ENCODE peak calls at places on chromosomes 7 and 10, in eight cellular contexts. One of them, this sample, is unnamed.

GRCh38 chr7:31488562-31489203 is 25.2 kb upstream of the ITPRID1 start:
- DNase-seq in ureter: no peak
- DNase-seq in Right ventricle myocardium superior: peak
- DNase-seq in Calu3: peak
- DNase-seq in fibroblast of the conjunctiva: no peak
- DNase-seq in Peyer's patch: no peak
- DNase-seq in caudate nucleus: no peak
- DNase-seq in T-helper 17 cell: no peak
- DNase-seq in this sample: peak

GRCh38 chr7:128324363-128324680 is 19.4 kb downstream of the RBM28 start:
- DNase-seq in Peyer's patch: no peak
- DNase-seq in fibroblast of the conjunctiva: no peak
- DNase-seq in Right ventricle myocardium superior: no peak
- DNase-seq in Calu3: no peak
- DNase-seq in ureter: no peak
- DNase-seq in caudate nucleus: no peak
- DNase-seq in T-helper 17 cell: no peak
- DNase-seq in this sample: no peak

GRCh38 chr7:24665564-24666294 is 91.5 kb downstream of the GSDME start:
- DNase-seq in T-helper 17 cell: no peak
- DNase-seq in Right ventricle myocardium superior: no peak
- DNase-seq in ureter: no peak
- DNase-seq in Calu3: peak
- DNase-seq in fibroblast of the conjunctiva: peak
- DNase-seq in caudate nucleus: no peak
- DNase-seq in Peyer's patch: peak
- DNase-seq in this sample: peak

GRCh38 chr10:89867964-89868363 is 166.6 kb downstream of the KIF20B start:
- DNase-seq in ureter: no peak
- DNase-seq in caudate nucleus: no peak
- DNase-seq in Peyer's patch: no peak
- DNase-seq in T-helper 17 cell: no peak
- DNase-seq in Right ventricle myocardium superior: no peak
- DNase-seq in fibroblast of the conjunctiva: peak
- DNase-seq in Calu3: no peak
- DNase-seq in this sample: no peak

GRCh38 chr7:144470052-144470451 is 66.6 kb upstream of the NOBOX start:
- DNase-seq in Calu3: no peak
- DNase-seq in ureter: no peak
- DNase-seq in Peyer's patch: no peak
- DNase-seq in fibroblast of the conjunctiva: no peak
- DNase-seq in Right ventricle myocardium superior: no peak
- DNase-seq in caudate nucleus: no peak
- DNase-seq in T-helper 17 cell: no peak
- DNase-seq in this sample: no peak

GRCh38 chr7:76204147-76204546 is 2.5 kb downstream of the SRRM3 start:
- DNase-seq in Right ventricle myocardium superior: no peak
- DNase-seq in caudate nucleus: no peak
- DNase-seq in fibroblast of the conjunctiva: no peak
- DNase-seq in Calu3: no peak
- DNase-seq in ureter: no peak
- DNase-seq in T-helper 17 cell: no peak
- DNase-seq in Peyer's patch: no peak
- DNase-seq in this sample: no peak

GRCh38 chr7:1742555-1743303 is 72.7 kb downstream of the ELFN1 start:
- DNase-seq in Right ventricle myocardium superior: peak
- DNase-seq in caudate nucleus: no peak
- DNase-seq in Calu3: peak
- DNase-seq in fibroblast of the conjunctiva: no peak
- DNase-seq in T-helper 17 cell: no peak
- DNase-seq in Peyer's patch: no peak
- DNase-seq in ureter: peak
- DNase-seq in this sample: no peak

GRCh38 chr7:155813791-155814568 is 1.7 kb upstream of the SHH start:
- DNase-seq in T-helper 17 cell: no peak
- DNase-seq in fibroblast of the conjunctiva: no peak
- DNase-seq in ureter: no peak
- DNase-seq in Calu3: no peak
- DNase-seq in caudate nucleus: no peak
- DNase-seq in Peyer's patch: no peak
- DNase-seq in Right ventricle myocardium superior: no peak
- DNase-seq in this sample: no peak

GRCh38 chr10:128160335-128160734 is 34.1 kb upstream of the MKI67 start:
- DNase-seq in Peyer's patch: no peak
- DNase-seq in Calu3: no peak
- DNase-seq in caudate nucleus: no peak
- DNase-seq in Right ventricle myocardium superior: no peak
- DNase-seq in T-helper 17 cell: no peak
- DNase-seq in fibroblast of the conjunctiva: no peak
- DNase-seq in ureter: no peak
- DNase-seq in this sample: no peak

GRCh38 chr10:77741746-77742145 is 104.1 kb upstream of the KCNMA1 start:
- DNase-seq in caudate nucleus: no peak
- DNase-seq in Calu3: no peak
- DNase-seq in Peyer's patch: no peak
- DNase-seq in ureter: no peak
- DNase-seq in Right ventricle myocardium superior: no peak
- DNase-seq in fibroblast of the conjunctiva: no peak
- DNase-seq in T-helper 17 cell: no peak
- DNase-seq in this sample: no peak

GRCh38 chr10:1094112-1095057 is 38.2 kb downstream of the WDR37 start:
- DNase-seq in ureter: peak
- DNase-seq in caudate nucleus: no peak
- DNase-seq in Right ventricle myocardium superior: no peak
- DNase-seq in Calu3: no peak
- DNase-seq in Peyer's patch: no peak
- DNase-seq in T-helper 17 cell: no peak
- DNase-seq in fibroblast of the conjunctiva: no peak
- DNase-seq in this sample: no peak

GRCh38 chr10:15642095-15642494 is 77.6 kb downstream of the ITGA8 start:
- DNase-seq in Peyer's patch: no peak
- DNase-seq in Right ventricle myocardium superior: no peak
- DNase-seq in Calu3: no peak
- DNase-seq in fibroblast of the conjunctiva: peak
- DNase-seq in ureter: no peak
- DNase-seq in caudate nucleus: no peak
- DNase-seq in T-helper 17 cell: no peak
- DNase-seq in this sample: no peak

GRCh38 chr7:32602470-32602869 is 107.2 kb downstream of the AVL9 start:
- DNase-seq in T-helper 17 cell: no peak
- DNase-seq in Peyer's patch: no peak
- DNase-seq in caudate nucleus: no peak
- DNase-seq in ureter: no peak
- DNase-seq in Right ventricle myocardium superior: no peak
- DNase-seq in fibroblast of the conjunctiva: no peak
- DNase-seq in Calu3: no peak
- DNase-seq in this sample: no peak

GRCh38 chr7:140316165-140316661 is 82.1 kb downstream of the SLC37A3 start:
- DNase-seq in fibroblast of the conjunctiva: peak
- DNase-seq in T-helper 17 cell: no peak
- DNase-seq in Peyer's patch: no peak
- DNase-seq in Calu3: peak
- DNase-seq in ureter: peak
- DNase-seq in Right ventricle myocardium superior: peak
- DNase-seq in caudate nucleus: peak
- DNase-seq in this sample: no peak

GRCh38 chr7:26723140-26723539 is 141.2 kb downstream of the SKAP2 start:
- DNase-seq in Right ventricle myocardium superior: no peak
- DNase-seq in fibroblast of the conjunctiva: no peak
- DNase-seq in caudate nucleus: no peak
- DNase-seq in ureter: no peak
- DNase-seq in T-helper 17 cell: no peak
- DNase-seq in Peyer's patch: no peak
- DNase-seq in Calu3: no peak
- DNase-seq in this sample: no peak

GRCh38 chr7:131013716-131014115 is 279.7 kb upstream of the KLF14 start:
- DNase-seq in T-helper 17 cell: no peak
- DNase-seq in Peyer's patch: no peak
- DNase-seq in fibroblast of the conjunctiva: no peak
- DNase-seq in ureter: no peak
- DNase-seq in Right ventricle myocardium superior: no peak
- DNase-seq in caudate nucleus: no peak
- DNase-seq in Calu3: no peak
- DNase-seq in this sample: no peak

GRCh38 chr10:30231071-30231652 is 117.9 kb downstream of the MTPAP start:
- DNase-seq in caudate nucleus: no peak
- DNase-seq in Right ventricle myocardium superior: no peak
- DNase-seq in T-helper 17 cell: no peak
- DNase-seq in Peyer's patch: no peak
- DNase-seq in Calu3: peak
- DNase-seq in fibroblast of the conjunctiva: no peak
- DNase-seq in ureter: no peak
- DNase-seq in this sample: no peak